ENCODE peak calls at places on chromosomes 4 and X, in eight cellular contexts. I is cardiac muscle cell, O is ascending aorta, E is astrocyte of the spinal cord, B is fibroblast of mammary gland, A is brain microvascular endothelial cell, P is WERI-Rb-1, Q is tibial artery. V is an unnamed sample.

GRCh38 chr4:20445933-20446723 is 194.4 kb downstream of the SLIT2 start:
- DNase-seq in I (peak), O (no peak), E (no peak), B (no peak), A (no peak), P (no peak), Q (no peak), V (no peak)

GRCh38 chr4:26866203-26866602 is 5.6 kb downstream of the STIM2 start:
- DNase-seq in I (no peak), O (no peak), E (no peak), B (no peak), A (no peak), P (no peak), Q (no peak), V (no peak)

GRCh38 chr4:139416073-139416673 is 37.7 kb upstream of the RAB33B start:
- DNase-seq in I (peak), O (no peak), E (peak), B (peak), A (peak), P (no peak), Q (no peak), V (peak)

GRCh38 chrX:65635824-65636223 is 31.6 kb upstream of the MSN start:
- DNase-seq in I (no peak), O (no peak), E (no peak), B (no peak), A (no peak), P (no peak), Q (no peak), V (no peak)

GRCh38 chrX:69033936-69034335 is 131.3 kb downstream of the PJA1 start:
- DNase-seq in I (no peak), O (peak), E (no peak), B (no peak), A (no peak), P (no peak), Q (no peak), V (no peak)

GRCh38 chr4:3261411-3262207 is 12.7 kb downstream of the MSANTD1 start:
- DNase-seq in I (no peak), O (no peak), E (no peak), B (no peak), A (no peak), P (peak), Q (peak), V (no peak)

GRCh38 chr4:80079255-80079923 is 6.4 kb upstream of the ANTXR2 start:
- DNase-seq in I (no peak), O (no peak), E (no peak), B (no peak), A (no peak), P (no peak), Q (no peak), V (no peak)

GRCh38 chr4:95124906-95125504 is 367.2 kb downstream of the BMPR1B start:
- DNase-seq in I (peak), O (no peak), E (peak), B (peak), A (peak), P (peak), Q (no peak), V (peak)

GRCh38 chrX:87873988-87874500 is 356.4 kb downstream of the KLHL4 start:
- DNase-seq in I (no peak), O (no peak), E (no peak), B (no peak), A (no peak), P (no peak), Q (no peak), V (no peak)

GRCh38 chrX:28988246-28988645 is 401.0 kb downstream of the IL1RAPL1 start:
- DNase-seq in I (peak), O (no peak), E (no peak), B (no peak), A (no peak), P (peak), Q (no peak), V (no peak)

GRCh38 chr4:14069871-14070270 is 442.3 kb upstream of the BOD1L1 start:
- DNase-seq in I (no peak), O (no peak), E (no peak), B (no peak), A (no peak), P (no peak), Q (no peak), V (no peak)

GRCh38 chrX:110123331-110123782 is 120.4 kb downstream of the TMEM164 start:
- DNase-seq in I (no peak), O (no peak), E (no peak), B (peak), A (peak), P (no peak), Q (no peak), V (no peak)

GRCh38 chr4:4502694-4503311 is 39.0 kb downstream of the STX18 start:
- DNase-seq in I (no peak), O (no peak), E (peak), B (no peak), A (peak), P (no peak), Q (no peak), V (no peak)

GRCh38 chr4:139011220-139011950 is 4.2 kb upstream of the NOCT start:
- DNase-seq in I (no peak), O (no peak), E (no peak), B (no peak), A (no peak), P (no peak), Q (no peak), V (no peak)

GRCh38 chr4:185657191-185657590 is 121.9 kb upstream of the PDLIM3 start:
- DNase-seq in I (no peak), O (no peak), E (no peak), B (no peak), A (no peak), P (no peak), Q (no peak), V (no peak)

GRCh38 chr4:103204114-103204513 is 6.0 kb upstream of the CENPE start:
- DNase-seq in I (peak), O (no peak), E (peak), B (peak), A (no peak), P (no peak), Q (no peak), V (no peak)

GRCh38 chr4:142347241-142347640 is 498.9 kb downstream of the INPP4B start:
- DNase-seq in I (peak), O (no peak), E (peak), B (peak), A (peak), P (no peak), Q (no peak), V (no peak)

GRCh38 chrX:67700607-67701006 is 156.8 kb downstream of the AR start:
- DNase-seq in I (no peak), O (no peak), E (no peak), B (peak), A (no peak), P (no peak), Q (no peak), V (no peak)

GRCh38 chrX:45801554-45801953 is 600.9 kb upstream of the DIPK2B start:
- DNase-seq in I (peak), O (no peak), E (peak), B (peak), A (peak), P (no peak), Q (no peak), V (no peak)

GRCh38 chr4:182478475-182478874 is 235.3 kb downstream of the TENM3 start:
- DNase-seq in I (peak), O (no peak), E (peak), B (peak), A (peak), P (no peak), Q (no peak), V (peak)

GRCh38 chrX:72348247-72348979 is 42.7 kb upstream of the CITED1 start:
- DNase-seq in I (no peak), O (no peak), E (no peak), B (no peak), A (no peak), P (no peak), Q (no peak), V (no peak)

GRCh38 chr4:99002274-99002673 is 6.8 kb downstream of the METAP1 start:
- DNase-seq in I (no peak), O (no peak), E (no peak), B (no peak), A (no peak), P (no peak), Q (no peak), V (no peak)

GRCh38 chr4:94356444-94356843 is 13.8 kb upstream of the HPGDS start:
- DNase-seq in I (no peak), O (no peak), E (no peak), B (no peak), A (no peak), P (no peak), Q (no peak), V (no peak)

GRCh38 chrX:142036111-142036510 is 132.4 kb downstream of the MAGEC1 start:
- DNase-seq in I (no peak), O (no peak), E (peak), B (no peak), A (no peak), P (no peak), Q (no peak), V (no peak)

GRCh38 chr4:153748378-153748777 is 11.4 kb downstream of the RNF175 start:
- DNase-seq in I (no peak), O (peak), E (peak), B (peak), A (peak), P (no peak), Q (peak), V (peak)

GRCh38 chr4:56506110-56506705 is 617 bp downstream of the ARL9 start:
- DNase-seq in I (peak), O (no peak), E (peak), B (peak), A (no peak), P (no peak), Q (no peak), V (no peak)

GRCh38 chr4:181319629-181320028 is 923.6 kb upstream of the TENM3 start:
- DNase-seq in I (peak), O (no peak), E (no peak), B (no peak), A (no peak), P (no peak), Q (no peak), V (no peak)

GRCh38 chr4:147927377-147928137 is 195.7 kb downstream of the ARHGAP10 start:
- DNase-seq in I (no peak), O (no peak), E (peak), B (no peak), A (peak), P (no peak), Q (no peak), V (no peak)

GRCh38 chrX:68762649-68763268 is 66.1 kb upstream of the EFNB1 start:
- DNase-seq in I (no peak), O (no peak), E (no peak), B (no peak), A (no peak), P (no peak), Q (no peak), V (no peak)

GRCh38 chrX:19541931-19542330 is 26.6 kb upstream of the MAP3K15 start:
- DNase-seq in I (no peak), O (no peak), E (no peak), B (no peak), A (no peak), P (no peak), Q (no peak), V (no peak)

GRCh38 chr4:168574581-168575295 is 77.9 kb downstream of the PALLD start:
- DNase-seq in I (no peak), O (no peak), E (peak), B (peak), A (no peak), P (peak), Q (no peak), V (no peak)

DNA sequence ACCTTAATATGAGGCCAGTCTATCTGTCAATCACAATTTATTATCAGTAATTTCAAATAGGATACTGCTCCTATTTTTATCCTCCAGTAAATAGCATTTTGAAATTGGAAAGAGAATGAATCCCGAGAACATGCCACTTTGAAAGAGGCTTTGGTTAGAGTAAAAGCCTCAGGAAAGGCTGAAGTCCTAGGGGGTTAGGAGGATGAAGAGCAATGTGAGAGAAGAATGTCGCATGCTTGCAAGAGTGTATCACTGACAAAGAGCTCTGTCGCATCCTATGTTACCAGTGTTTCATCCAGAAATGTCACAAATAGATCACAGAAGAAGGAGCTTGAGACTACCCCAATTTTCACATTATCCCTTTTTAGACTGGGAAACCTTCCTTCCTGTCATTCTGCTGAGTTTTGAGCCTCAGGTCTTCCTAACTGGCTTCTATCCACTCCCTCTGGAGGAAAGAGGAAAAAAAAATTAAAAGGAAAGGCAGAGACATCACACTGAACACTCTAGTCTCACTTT is 39.8 kb downstream of the GPM6A start:
- DNase-seq in I (no peak), O (no peak), E (no peak), B (no peak), A (no peak), P (no peak), Q (no peak), V (no peak)
- H3K4me3 ChIP-seq in I (no peak), O (no peak), E (no peak), B (no peak), A (no peak), P (no peak), Q (no peak), V (no peak)

GRCh38 chr4:104436542-104436941 is 58.2 kb downstream of the CXXC4 start:
- DNase-seq in I (no peak), O (no peak), E (no peak), B (no peak), A (no peak), P (no peak), Q (no peak), V (no peak)
- TF ChIP-seq CTCF in I (no peak), O (no peak), E (no peak), B (no peak), A (no peak), P (no peak), Q (no peak), V (no peak)

DNA sequence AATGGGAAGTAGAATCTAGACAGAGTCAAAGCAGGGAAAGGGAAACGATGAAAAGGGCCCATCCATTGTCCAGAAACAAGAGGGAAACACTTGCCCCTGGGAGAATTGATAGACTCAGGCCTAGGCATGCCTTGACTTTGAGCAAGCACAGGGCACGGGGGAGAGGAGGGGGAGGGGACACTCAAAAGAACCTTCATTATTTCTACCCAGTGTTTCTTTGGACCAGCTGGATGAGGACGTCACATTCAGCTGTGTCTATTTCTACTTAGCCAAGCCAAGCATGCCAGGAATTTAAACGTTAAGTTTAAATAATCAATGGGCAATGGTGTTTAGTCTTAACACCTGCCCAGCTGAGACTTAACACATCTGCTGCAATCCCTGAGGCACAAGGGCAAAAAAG is 50.4 kb downstream of the SCD5 start:
- DNase-seq in I (no peak), O (no peak), E (no peak), B (no peak), A (no peak), P (no peak), Q (no peak), V (no peak)
- H3K4me3 ChIP-seq in I (no peak), O (no peak), E (no peak), B (no peak), A (no peak), P (no peak), Q (no peak), V (no peak)

DNA sequence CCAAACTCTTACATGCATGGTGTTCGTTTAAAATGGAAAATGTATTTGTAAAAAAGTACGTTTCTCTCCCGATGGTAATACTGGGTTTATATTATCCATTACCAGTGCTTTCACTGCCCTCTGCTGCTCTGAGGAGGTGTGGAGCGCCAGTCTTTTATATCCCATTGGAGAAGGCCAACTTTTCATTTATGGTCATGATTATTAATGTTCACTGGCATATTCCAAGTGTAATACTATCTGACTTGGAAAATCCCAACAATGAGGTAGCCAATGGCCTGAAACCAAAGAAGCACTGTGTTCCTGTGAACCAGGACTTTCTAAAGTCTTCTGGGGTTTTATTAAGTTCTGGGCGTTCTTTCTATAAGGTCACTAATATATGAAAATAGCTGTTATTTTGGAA is 80.7 kb downstream of the SYNPO2 start:
- DNase-seq in I (peak), O (peak), E (peak), B (peak), A (peak), P (peak), Q (peak), V (no peak)
- TF ChIP-seq CTCF in I (peak), O (peak), E (peak), B (peak), A (peak), P (peak), Q (peak), V (peak)

GRCh38 chr4:86506591-86506990 is 87.5 kb upstream of the PTPN13 start:
- DNase-seq in I (peak), O (no peak), E (no peak), B (no peak), A (no peak), P (no peak), Q (no peak), V (no peak)

GRCh38 chr4:86508436-86508835 is 85.7 kb upstream of the PTPN13 start:
- DNase-seq in I (no peak), O (no peak), E (peak), B (peak), A (peak), P (no peak), Q (no peak), V (peak)

GRCh38 chr4:86512631-86513030 is 81.5 kb upstream of the PTPN13 start:
- DNase-seq in I (no peak), O (no peak), E (no peak), B (no peak), A (no peak), P (no peak), Q (no peak), V (no peak)

GRCh38 chr4:86511590-86511989 is 82.5 kb upstream of the PTPN13 start:
- DNase-seq in I (no peak), O (no peak), E (no peak), B (no peak), A (no peak), P (no peak), Q (no peak), V (no peak)
- H3K4me3 ChIP-seq in I (no peak), O (no peak), E (no peak), B (no peak), A (no peak), P (no peak), Q (no peak), V (no peak)

V was measured in AG09309.